ENCODE peak calls at places on chromosomes 11 and 22, in seven cellular contexts. H, P, U, J, K, E and Y are unnamed samples.

GRCh38 chr11:64817476-64817875 is 7.1 kb upstream of the MEN1 start:
- DNase-seq in H (no peak), P (no peak), U (no peak), J (no peak), K (no peak), E (no peak), Y (no peak)

GRCh38 chr11:27444801-27445215 is 27.8 kb downstream of the LGR4 start:
- DNase-seq in H (no peak), P (no peak), U (no peak), J (no peak), K (no peak), E (no peak), Y (no peak)

GRCh38 chr11:13316528-13316961 is 39.0 kb downstream of the BMAL1 start:
- DNase-seq in H (no peak), P (no peak), U (peak), J (peak), K (no peak), E (no peak), Y (peak)

GRCh38 chr11:64501500-64502427 is 89.3 kb upstream of the SLC22A12 start:
- DNase-seq in H (no peak), P (no peak), U (no peak), J (no peak), K (no peak), E (no peak), Y (no peak)

GRCh38 chr22:38415561-38416321 is 39.3 kb downstream of the KCNJ4 start:
- DNase-seq in H (no peak), P (peak), U (no peak), J (no peak), K (no peak), E (no peak), Y (no peak)

GRCh38 chr11:60753309-60753708 is 3.4 kb upstream of the MS4A15 start:
- DNase-seq in H (no peak), P (no peak), U (no peak), J (no peak), K (no peak), E (no peak), Y (no peak)

GRCh38 chr22:17334054-17334453 is 35.2 kb upstream of the CECR2 start:
- DNase-seq in H (no peak), P (no peak), U (no peak), J (no peak), K (no peak), E (no peak), Y (no peak)

GRCh38 chr11:27904358-27905055 is 203.4 kb downstream of the KIF18A start:
- DNase-seq in H (no peak), P (no peak), U (no peak), J (peak), K (no peak), E (no peak), Y (peak)

GRCh38 chr22:28955817-28956216 is 72.4 kb downstream of the ZNRF3 start:
- DNase-seq in H (peak), P (no peak), U (no peak), J (peak), K (peak), E (peak), Y (no peak)

GRCh38 chr22:49967333-49968241 is 7.0 kb downstream of the PIM3 start:
- DNase-seq in H (no peak), P (peak), U (no peak), J (no peak), K (peak), E (no peak), Y (no peak)

GRCh38 chr22:47055461-47055860 is 293.0 kb downstream of the TBC1D22A start:
- DNase-seq in H (no peak), P (peak), U (no peak), J (no peak), K (no peak), E (no peak), Y (no peak)

GRCh38 chr11:120330045-120330444 is 4.9 kb downstream of the TLCD5 start:
- DNase-seq in H (no peak), P (no peak), U (no peak), J (no peak), K (no peak), E (no peak), Y (no peak)
- H3K4me3 ChIP-seq in H (no peak), P (no peak), U (no peak), J (no peak), K (no peak), E (no peak), Y (no peak)

DNA sequence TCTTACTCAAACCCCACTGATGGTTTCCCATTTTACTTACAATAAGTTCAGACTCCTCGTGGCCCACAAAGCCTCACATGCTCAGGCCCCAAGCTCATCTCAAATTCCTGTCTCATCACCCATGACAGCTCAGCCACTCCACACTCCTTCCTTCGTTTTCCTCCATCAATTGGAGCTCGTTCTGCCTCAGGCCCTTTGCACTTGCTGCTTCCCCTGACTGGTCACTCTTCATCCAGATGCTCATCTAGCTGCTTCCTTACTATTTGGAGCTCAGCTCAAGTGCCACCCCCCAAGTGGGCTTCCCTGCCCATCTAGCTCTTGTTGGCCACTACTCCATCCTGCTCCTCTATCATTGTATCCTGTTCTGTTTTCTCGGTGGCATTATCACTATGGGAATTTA is 46.8 kb upstream of the LRRC32 start:
- DNase-seq in H (no peak), P (no peak), U (no peak), J (no peak), K (no peak), E (no peak), Y (no peak)
- H3K4me3 ChIP-seq in H (no peak), P (no peak), U (no peak), J (no peak), K (no peak), E (no peak), Y (no peak)

GRCh38 chr11:101444164-101444563 is 139.6 kb downstream of the TRPC6 start:
- DNase-seq in H (no peak), P (no peak), U (no peak), J (no peak), K (no peak), E (no peak), Y (no peak)
- H3K4me3 ChIP-seq in H (no peak), P (no peak), U (no peak), J (no peak), K (no peak), E (no peak), Y (no peak)

GRCh38 chr11:61873588-61874459 is 17.5 kb downstream of the FADS3 start:
- DNase-seq in H (no peak), P (no peak), U (no peak), J (no peak), K (no peak), E (no peak), Y (no peak)
- H3K4me3 ChIP-seq in H (no peak), P (no peak), U (no peak), J (no peak), K (no peak), E (no peak), Y (no peak)

GRCh38 chr22:23218053-23218866 is 38.0 kb downstream of the BCR start:
- DNase-seq in H (no peak), P (no peak), U (no peak), J (no peak), K (no peak), E (no peak), Y (no peak)
- H3K4me3 ChIP-seq in H (peak), P (peak), U (no peak), J (no peak), K (peak), E (no peak), Y (no peak)

DNA sequence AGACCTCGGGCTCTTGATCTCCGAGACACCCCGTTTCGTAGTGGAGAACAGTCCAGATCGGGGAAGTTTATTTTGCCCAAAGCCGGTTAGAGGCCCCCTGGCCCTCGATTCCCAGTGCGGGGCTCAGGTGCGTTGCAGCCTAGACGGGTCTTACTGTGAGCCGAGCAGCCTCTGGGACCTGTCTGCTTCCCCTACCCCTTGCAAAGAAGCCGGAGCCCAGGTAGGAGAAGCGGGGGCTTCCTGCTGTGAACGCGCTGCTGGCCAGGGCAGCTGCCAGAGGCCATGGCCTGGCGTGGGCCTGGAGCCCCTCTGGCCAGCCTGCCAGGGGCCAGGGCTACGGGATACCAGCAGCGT is 619 bp downstream of the TSPO start:
- DNase-seq in H (no peak), P (no peak), U (no peak), J (no peak), K (peak), E (no peak), Y (no peak)
- H3K4me3 ChIP-seq in H (peak), P (peak), U (peak), J (peak), K (peak), E (peak), Y (peak)